ENCODE peak calls at places on chromosome 16, in four cellular contexts. O is A549, A is HepG2, Z is GM12878. W is an unnamed sample.

GRCh38 chr16:4979736-4980660 is 21.9 kb downstream of the SEC14L5 start:
- DNase-seq in O (no peak), A (no peak), Z (no peak), W (peak)

GRCh38 chr16:56298948-56299602 is 107.8 kb downstream of the GNAO1 start:
- DNase-seq in O (no peak), A (no peak), Z (no peak), W (no peak)

GRCh38 chr16:56547949-56548567 is 16.8 kb upstream of the MT4 start:
- DNase-seq in O (no peak), A (no peak), Z (no peak), W (no peak)

GRCh38 chr16:28090646-28091377 is 27.3 kb upstream of the GSG1L start:
- DNase-seq in O (no peak), A (no peak), Z (no peak), W (peak)

GRCh38 chr16:8375208-8375607 is 215.1 kb downstream of the TMEM114 start:
- DNase-seq in O (no peak), A (no peak), Z (no peak), W (no peak)

GRCh38 chr16:67207857-67208524 is 9.1 kb downstream of the ELMO3 start:
- DNase-seq in O (peak), A (no peak), Z (no peak), W (no peak)

GRCh38 chr16:65745-66144 is 6.7 kb downstream of the RHBDF1 start:
- DNase-seq in O (peak), A (peak), Z (no peak), W (peak)

GRCh38 chr16:88422733-88423447 is 30.2 kb upstream of the ZFPM1 start:
- DNase-seq in O (no peak), A (no peak), Z (no peak), W (no peak)

GRCh38 chr16:23064642-23065041 is 84.6 kb downstream of the USP31 start:
- DNase-seq in O (no peak), A (no peak), Z (peak), W (no peak)

GRCh38 chr16:28981517-28981916 is 3.3 kb upstream of the LAT start:
- DNase-seq in O (peak), A (peak), Z (no peak), W (peak)

GRCh38 chr16:5044011-5044540 is 10.3 kb upstream of the NAGPA start:
- DNase-seq in O (no peak), A (no peak), Z (no peak), W (no peak)

GRCh38 chr16:88782454-88783390 is 2.3 kb downstream of the PIEZO1 start:
- DNase-seq in O (no peak), A (no peak), Z (no peak), W (no peak)

DNA sequence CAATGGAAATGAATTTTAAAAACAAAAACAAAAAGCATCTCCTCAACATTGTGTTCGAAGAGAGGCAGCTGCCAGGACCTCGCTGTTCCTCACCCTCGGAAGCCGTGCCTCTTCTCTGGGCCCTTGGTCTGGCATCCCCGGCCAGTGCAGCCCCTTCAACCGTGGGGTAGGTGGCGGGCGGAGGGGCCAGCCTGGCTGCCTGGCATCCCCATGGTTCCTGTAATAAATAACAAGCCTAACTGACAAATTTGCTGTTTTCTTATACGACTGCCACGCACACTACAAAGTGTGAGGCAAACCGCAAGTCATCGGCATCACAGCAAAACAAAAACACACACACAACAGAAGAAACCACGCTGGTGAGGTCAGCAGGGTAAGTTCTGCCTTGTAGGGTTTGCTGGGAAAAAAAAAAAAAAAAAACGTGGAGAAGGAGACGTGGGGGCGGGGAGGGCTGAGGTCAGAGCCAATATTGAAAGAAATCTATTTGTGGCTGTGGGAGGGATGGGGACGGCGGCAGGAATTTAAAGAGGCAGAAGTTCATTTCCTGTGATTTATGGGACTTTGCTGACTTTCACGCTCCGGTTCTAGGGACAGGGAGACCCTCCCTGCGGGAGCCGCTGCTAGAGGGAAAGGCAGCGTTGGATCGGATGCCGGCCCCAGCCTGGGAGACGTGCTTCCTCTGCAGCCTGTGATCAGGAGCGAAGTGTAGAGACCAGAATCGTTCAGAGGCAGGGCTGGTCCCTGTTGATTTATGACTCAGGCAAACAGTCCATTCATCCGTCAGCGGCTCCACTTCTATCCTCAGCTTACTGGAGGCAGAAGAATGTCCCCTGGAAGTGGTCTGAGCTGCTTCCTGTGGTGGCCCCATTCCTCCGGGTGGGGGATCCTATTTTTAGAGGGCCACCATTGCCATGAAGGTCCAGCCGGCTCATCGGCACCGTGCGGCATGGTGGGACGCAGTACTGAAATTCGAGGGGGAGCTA is 162.8 kb downstream of the FOXL1 start:
- DNase-seq in O (peak), A (peak), Z (no peak), W (no peak)
- TF ChIP-seq BHLHE40 in O (no peak), A (no peak), Z (no peak), W (no peak)

DNA sequence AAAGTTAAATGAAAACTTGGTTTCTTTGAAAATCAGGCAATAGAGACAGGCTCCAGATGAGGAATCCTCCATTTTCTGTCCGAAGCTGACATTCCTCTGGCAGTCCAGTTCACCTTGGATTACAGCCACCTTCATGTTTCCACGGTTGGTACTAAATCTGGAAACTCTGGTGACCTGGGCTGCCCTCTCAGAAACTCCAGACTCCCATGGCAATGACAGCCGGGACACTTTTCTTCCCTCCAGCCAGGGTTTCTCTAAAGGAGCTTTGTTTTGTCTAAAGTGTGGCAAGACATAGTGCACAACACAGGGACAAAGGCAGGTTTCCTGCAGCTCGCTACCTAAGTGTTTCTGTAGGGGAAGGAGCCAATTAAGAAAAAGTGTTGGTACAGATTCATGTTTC is 36.0 kb downstream of the CLUAP1 start:
- DNase-seq in O (no peak), A (no peak), Z (no peak), W (no peak)
- TF ChIP-seq MYC in O (no peak), A (no peak), Z (no peak), W (no peak)

DNA sequence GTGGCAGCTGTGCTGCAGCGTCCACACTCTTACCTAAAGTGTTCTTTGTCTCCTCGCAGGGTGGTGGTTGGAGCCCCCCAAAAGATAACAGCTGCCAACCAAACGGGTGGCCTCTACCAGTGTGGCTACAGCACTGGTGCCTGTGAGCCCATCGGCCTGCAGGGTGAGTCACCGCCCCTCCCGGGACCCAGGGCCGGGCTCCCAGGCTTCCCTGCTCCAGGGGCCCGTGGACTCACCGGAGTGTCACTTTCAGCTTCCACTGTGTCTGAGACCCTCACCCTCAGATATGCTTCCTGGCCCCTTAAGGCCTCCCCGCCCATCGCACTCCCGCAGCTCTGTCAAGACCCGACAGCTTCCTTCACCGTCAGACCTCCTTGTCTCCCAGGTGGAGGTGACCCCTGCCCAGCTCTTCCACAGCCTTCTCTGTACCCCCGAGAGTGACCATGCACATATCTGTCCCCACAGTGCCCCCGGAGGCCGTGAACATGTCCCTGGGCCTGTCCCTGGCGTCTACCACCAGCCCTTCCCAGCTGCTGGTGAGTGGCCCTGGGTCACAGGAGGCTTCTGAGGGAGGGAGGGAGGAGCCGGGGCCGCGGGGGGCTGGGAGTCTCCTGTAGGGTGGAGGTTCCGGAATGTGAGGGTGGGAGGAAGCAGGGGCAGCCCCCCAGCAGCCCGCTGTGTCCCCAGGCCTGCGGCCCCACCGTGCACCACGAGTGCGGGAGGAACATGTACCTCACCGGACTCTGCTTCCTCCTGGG is 1.8 kb downstream of the ITGAX start:
- DNase-seq in O (no peak), A (no peak), Z (no peak), W (no peak)
- TF ChIP-seq BHLHE40 in O (no peak), A (no peak), Z (no peak), W (no peak)

DNA sequence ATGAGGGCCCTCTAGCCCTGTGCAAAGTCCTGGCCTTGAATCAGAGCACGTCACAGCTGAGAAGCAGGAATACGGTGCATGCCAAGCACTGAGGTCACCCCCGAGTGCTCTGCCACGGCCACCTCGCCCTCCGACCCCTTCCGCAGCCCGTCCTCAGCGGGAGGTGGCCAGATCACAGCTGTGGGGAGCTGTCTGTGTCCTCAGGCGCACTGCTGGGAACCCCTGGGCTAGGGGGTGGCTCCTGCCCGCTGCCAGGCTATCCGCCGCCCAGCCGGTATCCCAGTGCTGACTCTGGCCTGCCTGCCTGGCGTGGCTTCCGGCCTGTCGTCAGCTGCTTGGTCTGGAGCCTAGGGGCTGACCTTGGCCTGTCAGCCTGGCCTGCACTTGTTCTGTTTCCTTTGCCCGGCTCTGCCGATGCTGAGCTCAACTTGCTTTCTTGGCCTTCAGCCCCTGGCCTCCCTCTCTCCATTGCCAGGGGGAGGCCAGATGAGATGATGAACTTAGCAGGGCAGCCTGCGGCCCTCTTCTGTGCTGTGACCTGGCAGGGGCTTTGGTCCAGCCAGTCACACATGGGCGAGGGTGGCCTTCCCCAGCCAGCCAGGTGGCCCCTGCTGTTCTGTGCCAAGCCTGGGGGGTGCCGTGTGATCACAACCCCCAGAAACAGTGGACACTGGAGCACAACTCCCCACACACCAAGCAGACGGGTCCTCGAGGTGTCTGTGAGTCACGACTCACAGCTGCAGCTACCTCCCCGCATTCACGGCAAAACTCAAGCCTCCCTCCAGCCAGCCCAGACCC is 77.4 kb downstream of the ZDHHC7 start:
- DNase-seq in O (no peak), A (peak), Z (no peak), W (no peak)
- TF ChIP-seq MYC in O (no peak), A (peak), Z (no peak), W (no peak)

GRCh38 chr16:76278976-76279375 is 1.8 kb downstream of the CNTNAP4 start:
- DNase-seq in O (peak), A (peak), Z (no peak), W (no peak)
- TF ChIP-seq BHLHE40 in O (no peak), A (no peak), Z (no peak), W (no peak)

DNA sequence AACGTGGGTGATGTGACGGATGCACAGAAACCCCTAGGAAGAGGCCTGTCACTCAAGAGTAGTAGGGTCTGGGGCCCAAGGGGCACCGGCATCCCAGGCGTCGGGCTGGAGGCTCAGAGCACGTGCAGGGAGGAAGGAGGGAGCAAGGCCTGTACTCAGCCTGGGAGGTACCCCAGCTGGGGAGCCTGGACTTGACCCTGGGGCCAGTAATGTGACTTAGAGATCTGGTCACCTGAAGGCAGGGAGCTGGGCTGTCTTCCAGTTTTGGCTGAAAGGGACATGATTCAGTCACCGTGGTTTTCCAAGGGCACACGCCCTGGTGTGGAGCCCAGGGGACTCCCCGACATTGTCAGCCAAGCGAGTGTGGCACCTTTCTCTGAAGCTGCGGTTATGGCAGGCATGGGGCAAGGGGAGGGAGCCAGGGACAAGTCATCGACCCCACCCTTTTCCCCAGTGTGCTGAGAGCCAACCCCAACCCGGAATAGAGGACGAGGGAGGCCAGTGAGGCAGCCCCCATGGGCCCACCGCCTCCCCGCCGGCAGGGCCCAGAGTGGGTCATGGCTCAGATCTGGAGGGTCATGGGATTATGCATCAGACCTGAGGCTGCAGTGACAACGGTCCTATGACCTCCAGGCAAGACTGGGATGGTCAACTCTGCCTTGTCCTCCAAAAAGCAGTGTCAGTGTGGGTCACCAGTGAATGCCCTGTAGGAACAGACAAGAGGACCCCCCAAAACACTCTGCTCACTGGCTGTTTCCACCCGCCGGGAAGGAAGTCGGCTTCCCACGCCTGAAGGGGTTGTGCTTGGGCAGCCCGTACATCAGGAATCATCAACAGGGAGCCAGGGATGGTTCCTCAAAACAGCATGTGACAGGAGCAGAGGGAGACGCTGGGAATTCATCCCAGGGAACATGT is 41.9 kb downstream of the MEAK7 start:
- DNase-seq in O (no peak), A (no peak), Z (no peak), W (no peak)
- TF ChIP-seq MYC in O (no peak), A (no peak), Z (no peak), W (no peak)

DNA sequence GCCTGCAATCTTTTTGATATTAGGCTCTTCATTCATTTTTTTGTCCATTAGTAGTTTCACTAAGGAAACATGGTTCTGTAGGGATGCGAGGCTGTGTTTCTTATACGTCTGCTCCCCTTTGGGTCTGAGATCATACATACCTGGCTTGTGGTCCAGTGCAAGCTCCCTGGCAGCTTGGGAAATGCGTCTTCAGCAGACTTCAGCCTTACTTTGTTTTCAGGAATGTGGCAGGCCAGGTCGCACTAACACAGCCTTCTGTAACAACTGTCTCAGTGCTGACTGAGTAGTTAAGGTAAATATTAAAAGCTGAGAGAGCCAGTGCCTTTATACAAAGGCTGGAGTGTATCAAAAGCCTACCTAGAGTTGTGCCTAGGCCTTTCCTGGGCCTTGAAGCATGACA is 970.5 kb upstream of the EEF2KMT start:
- DNase-seq in O (no peak), A (no peak), Z (no peak), W (no peak)
- TF ChIP-seq BHLHE40 in O (no peak), A (no peak), Z (no peak), W (no peak)